ENCODE peak calls at places on chromosomes 12 and 14, in seven cellular contexts. One of them, this sample, is unnamed.
A peak's percentile ranks its signal among the peaks of the same experiment; 100 is the strongest.

GRCh38 chr12:12837025-12837872 is 24.1 kb downstream of the DDX47 start:
- DNase-seq in trophoblast cell: peak; percentile 80
- DNase-seq in H9: peak; percentile 52
- DNase-seq in neuronal stem cell: peak; percentile 43
- DNase-seq in mesendoderm: peak; percentile 76
- DNase-seq in mesenchymal stem cell: peak; percentile 83
- DNase-seq in H1: no peak
- DNase-seq in this sample: peak; percentile 84

GRCh38 chr14:60656755-60657608 is 7.7 kb upstream of the SIX1 start:
- DNase-seq in trophoblast cell: peak; percentile 55
- DNase-seq in H9: peak; percentile 78
- DNase-seq in neuronal stem cell: peak; percentile 68
- DNase-seq in mesendoderm: peak; percentile 82
- DNase-seq in mesenchymal stem cell: peak; percentile 76
- DNase-seq in H1: no peak
- DNase-seq in this sample: peak; percentile 73

GRCh38 chr12:14403711-14404164 is 38.3 kb downstream of the ATF7IP start:
- DNase-seq in trophoblast cell: no peak
- DNase-seq in H9: no peak
- DNase-seq in neuronal stem cell: no peak
- DNase-seq in mesendoderm: no peak
- DNase-seq in mesenchymal stem cell: peak; percentile 81
- DNase-seq in H1: no peak
- DNase-seq in this sample: peak; percentile 82

GRCh38 chr12:2895511-2895910 is 4.8 kb downstream of the TULP3 start:
- DNase-seq in trophoblast cell: peak; percentile 56
- DNase-seq in H9: no peak
- DNase-seq in neuronal stem cell: no peak
- DNase-seq in mesendoderm: no peak
- DNase-seq in mesenchymal stem cell: peak; percentile 51
- DNase-seq in H1: no peak
- DNase-seq in this sample: no peak

GRCh38 chr12:122125452-122126341 is 47.1 kb downstream of the MLXIP start:
- DNase-seq in trophoblast cell: no peak
- DNase-seq in H9: no peak
- DNase-seq in neuronal stem cell: no peak
- DNase-seq in mesendoderm: no peak
- DNase-seq in mesenchymal stem cell: no peak
- DNase-seq in H1: no peak
- DNase-seq in this sample: no peak

GRCh38 chr14:102007916-102008418 is 43.6 kb downstream of the DYNC1H1 start:
- DNase-seq in trophoblast cell: no peak
- DNase-seq in H9: peak; percentile 36
- DNase-seq in neuronal stem cell: no peak
- DNase-seq in mesendoderm: peak; percentile 25
- DNase-seq in mesenchymal stem cell: no peak
- DNase-seq in H1: no peak
- DNase-seq in this sample: no peak

GRCh38 chr12:10395390-10395998 is 5.7 kb upstream of the KLRK1 start:
- DNase-seq in trophoblast cell: peak; percentile 98
- DNase-seq in H9: peak; percentile 66
- DNase-seq in neuronal stem cell: no peak
- DNase-seq in mesendoderm: peak; percentile 78
- DNase-seq in mesenchymal stem cell: peak; percentile 89
- DNase-seq in H1: no peak
- DNase-seq in this sample: peak; percentile 71

GRCh38 chr12:96289067-96289466 is 94.9 kb downstream of the ELK3 start:
- DNase-seq in trophoblast cell: no peak
- DNase-seq in H9: no peak
- DNase-seq in neuronal stem cell: no peak
- DNase-seq in mesendoderm: no peak
- DNase-seq in mesenchymal stem cell: no peak
- DNase-seq in H1: no peak
- DNase-seq in this sample: no peak

GRCh38 chr14:36129181-36129580 is 47.3 kb downstream of the PTCSC3 start:
- DNase-seq in trophoblast cell: no peak
- DNase-seq in H9: peak; percentile 65
- DNase-seq in neuronal stem cell: no peak
- DNase-seq in mesendoderm: peak; percentile 35
- DNase-seq in mesenchymal stem cell: no peak
- DNase-seq in H1: peak; percentile 36
- DNase-seq in this sample: no peak

GRCh38 chr14:105944632-105945610 is 418.5 kb downstream of the TMEM121 start:
- DNase-seq in trophoblast cell: peak; percentile 84
- DNase-seq in H9: no peak
- DNase-seq in neuronal stem cell: no peak
- DNase-seq in mesendoderm: no peak
- DNase-seq in mesenchymal stem cell: no peak
- DNase-seq in H1: no peak
- DNase-seq in this sample: no peak

GRCh38 chr12:127125607-127126259 is 1141.2 kb upstream of the TMEM132C start:
- DNase-seq in trophoblast cell: peak; percentile 94
- DNase-seq in H9: no peak
- DNase-seq in neuronal stem cell: no peak
- DNase-seq in mesendoderm: peak; percentile 46
- DNase-seq in mesenchymal stem cell: peak; percentile 53
- DNase-seq in H1: no peak
- DNase-seq in this sample: peak; percentile 70

GRCh38 chr14:74015965-74016364 is 3.1 kb downstream of the ENTPD5 start:
- DNase-seq in trophoblast cell: no peak
- DNase-seq in H9: no peak
- DNase-seq in neuronal stem cell: no peak
- DNase-seq in mesendoderm: no peak
- DNase-seq in mesenchymal stem cell: peak; percentile 45
- DNase-seq in H1: no peak
- DNase-seq in this sample: no peak

GRCh38 chr12:103012884-103013283 is 55.4 kb downstream of the ASCL1 start:
- DNase-seq in trophoblast cell: no peak
- DNase-seq in H9: peak; percentile 68
- DNase-seq in neuronal stem cell: peak; percentile 74
- DNase-seq in mesendoderm: peak; percentile 35
- DNase-seq in mesenchymal stem cell: no peak
- DNase-seq in H1: peak; percentile 23
- DNase-seq in this sample: no peak

DNA sequence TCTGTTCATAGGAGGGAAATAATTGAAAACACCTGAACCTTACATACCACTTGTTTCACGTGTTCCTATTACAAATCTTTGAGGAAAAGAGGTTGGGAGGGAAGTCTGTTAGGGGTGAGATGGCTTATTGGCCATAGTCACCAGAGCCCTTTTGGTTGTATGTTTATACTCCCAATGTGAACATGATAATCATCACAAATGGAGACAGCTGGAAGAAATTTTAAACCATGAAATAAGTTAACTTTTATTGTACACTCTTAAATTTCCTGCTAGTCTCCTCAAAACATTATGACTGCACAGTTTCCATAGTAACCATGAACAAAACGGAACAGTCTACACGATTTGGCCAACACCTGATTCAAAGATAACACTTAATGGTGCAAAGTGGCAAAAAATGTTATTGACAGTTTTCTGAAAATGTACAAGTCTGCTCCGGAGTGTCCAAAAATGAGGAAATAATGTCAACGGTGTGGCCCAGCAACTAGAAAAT is 56.9 kb downstream of the LMNTD1 start:
- DNase-seq in trophoblast cell: peak; percentile 94
- DNase-seq in H9: no peak
- DNase-seq in neuronal stem cell: no peak
- DNase-seq in mesendoderm: no peak
- DNase-seq in mesenchymal stem cell: peak; percentile 12
- DNase-seq in H1: no peak
- DNase-seq in this sample: peak; percentile 38
- H3K4ac ChIP-seq in trophoblast cell: no peak overlapping the region
- H3K4ac ChIP-seq in H9: no peak overlapping the region
- H3K4ac ChIP-seq in neuronal stem cell: no peak overlapping the region
- H3K4ac ChIP-seq in mesendoderm: no peak overlapping the region
- H3K4ac ChIP-seq in mesenchymal stem cell: no peak overlapping the region
- H3K4ac ChIP-seq in H1: no peak overlapping the region
- H3K4ac ChIP-seq in this sample: no peak overlapping the region

GRCh38 chr12:111271674-111272418 is 97.0 kb downstream of the PHETA1 start:
- DNase-seq in trophoblast cell: no peak
- DNase-seq in H9: no peak
- DNase-seq in neuronal stem cell: no peak
- DNase-seq in mesendoderm: no peak
- DNase-seq in mesenchymal stem cell: no peak
- DNase-seq in H1: no peak
- DNase-seq in this sample: no peak
- H3K23ac ChIP-seq in trophoblast cell: no peak overlapping the region
- H3K23ac ChIP-seq in H9: no peak overlapping the region
- H3K23ac ChIP-seq in neuronal stem cell: no peak overlapping the region
- H3K23ac ChIP-seq in mesendoderm: no peak overlapping the region
- H3K23ac ChIP-seq in mesenchymal stem cell: no peak overlapping the region
- H3K23ac ChIP-seq in H1: no peak overlapping the region
- H3K23ac ChIP-seq in this sample: no peak overlapping the region

GRCh38 chr12:108779998-108780688 is 48.8 kb upstream of the CORO1C start:
- DNase-seq in trophoblast cell: no peak
- DNase-seq in H9: no peak
- DNase-seq in neuronal stem cell: no peak
- DNase-seq in mesendoderm: no peak
- DNase-seq in mesenchymal stem cell: no peak
- DNase-seq in H1: no peak
- DNase-seq in this sample: no peak
- H3K18ac ChIP-seq in trophoblast cell: no peak overlapping the region
- H3K18ac ChIP-seq in H9: no peak overlapping the region
- H3K18ac ChIP-seq in neuronal stem cell: no peak overlapping the region
- H3K18ac ChIP-seq in mesendoderm: no peak overlapping the region
- H3K18ac ChIP-seq in mesenchymal stem cell: no peak overlapping the region
- H3K18ac ChIP-seq in H1: no peak overlapping the region
- H3K18ac ChIP-seq in this sample: no peak overlapping the region

DNA sequence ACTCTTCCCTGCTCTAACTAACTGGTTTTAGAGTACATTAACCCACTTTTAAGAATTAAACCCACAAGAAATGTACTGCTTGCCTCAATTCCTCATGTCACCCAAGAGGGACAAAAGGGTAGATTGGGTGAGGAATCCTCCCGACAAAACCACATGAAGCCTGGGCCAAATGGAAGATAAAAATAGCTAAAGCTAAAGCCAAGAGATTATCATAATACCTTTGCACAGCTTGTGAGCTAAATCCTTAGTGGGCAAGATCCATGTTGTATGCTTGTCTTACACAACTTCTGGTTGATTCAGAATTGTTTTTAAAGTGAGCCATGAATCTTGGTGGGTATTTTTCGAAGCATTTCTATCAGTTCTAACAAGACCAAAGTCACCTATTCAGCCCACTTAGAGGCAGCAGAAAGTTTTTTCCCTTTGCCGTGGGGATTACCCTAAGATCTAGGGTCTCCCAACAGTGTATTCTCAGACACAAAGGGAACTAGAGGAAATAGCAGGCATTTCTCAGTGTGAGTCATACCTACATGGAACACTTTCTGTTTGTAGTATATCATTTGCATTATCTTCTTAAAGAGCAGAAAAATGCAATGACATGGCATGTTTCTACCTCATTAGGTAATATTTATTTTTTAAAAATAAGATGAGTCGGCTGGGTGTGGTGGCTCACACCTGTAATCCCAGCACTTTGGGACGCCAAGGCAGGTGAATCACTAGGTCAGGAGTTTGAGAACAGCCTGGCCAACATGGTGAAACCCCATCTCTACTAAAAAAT is 616.6 kb downstream of the KCNH5 start:
- DNase-seq in trophoblast cell: peak; percentile 70
- DNase-seq in H9: no peak
- DNase-seq in neuronal stem cell: no peak
- DNase-seq in mesendoderm: peak; percentile 22
- DNase-seq in mesenchymal stem cell: peak; percentile 76
- DNase-seq in H1: no peak
- DNase-seq in this sample: peak; percentile 65
- H3K4ac ChIP-seq in trophoblast cell: no peak overlapping the region
- H3K4ac ChIP-seq in H9: no peak overlapping the region
- H3K4ac ChIP-seq in neuronal stem cell: no peak overlapping the region
- H3K4ac ChIP-seq in mesendoderm: no peak overlapping the region
- H3K4ac ChIP-seq in mesenchymal stem cell: no peak overlapping the region
- H3K4ac ChIP-seq in H1: no peak overlapping the region
- H3K4ac ChIP-seq in this sample: peak overlapping the region; percentile 80

DNA sequence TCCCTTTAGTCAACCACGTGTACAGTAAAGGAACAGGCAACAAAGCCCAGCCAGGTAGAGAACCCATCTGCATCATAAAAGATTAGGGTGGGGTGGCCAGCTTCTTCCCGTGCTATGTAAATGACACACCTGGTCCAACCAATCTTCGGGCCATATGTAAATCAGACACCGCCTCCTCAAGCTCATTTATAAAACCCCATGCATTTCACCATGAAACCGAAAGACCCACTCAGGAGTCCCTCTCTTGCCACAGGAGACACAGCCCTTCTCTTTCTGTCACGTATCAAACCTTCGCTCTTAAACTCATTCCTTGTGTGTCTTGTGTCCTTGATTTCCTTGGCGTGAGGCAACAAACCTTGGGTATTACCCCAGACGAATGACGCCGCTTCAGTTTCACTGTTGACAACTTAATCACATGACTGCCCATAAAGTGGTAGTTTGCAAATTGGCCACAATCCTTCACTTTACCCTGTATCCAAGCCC is 59.8 kb upstream of the TBPL2 start:
- DNase-seq in trophoblast cell: no peak
- DNase-seq in H9: peak; percentile 46
- DNase-seq in neuronal stem cell: no peak
- DNase-seq in mesendoderm: no peak
- DNase-seq in mesenchymal stem cell: no peak
- DNase-seq in H1: no peak
- DNase-seq in this sample: no peak
- H3K23ac ChIP-seq in trophoblast cell: no peak overlapping the region
- H3K23ac ChIP-seq in H9: no peak overlapping the region
- H3K23ac ChIP-seq in neuronal stem cell: no peak overlapping the region
- H3K23ac ChIP-seq in mesendoderm: no peak overlapping the region
- H3K23ac ChIP-seq in mesenchymal stem cell: no peak overlapping the region
- H3K23ac ChIP-seq in H1: no peak overlapping the region
- H3K23ac ChIP-seq in this sample: no peak overlapping the region

DNA sequence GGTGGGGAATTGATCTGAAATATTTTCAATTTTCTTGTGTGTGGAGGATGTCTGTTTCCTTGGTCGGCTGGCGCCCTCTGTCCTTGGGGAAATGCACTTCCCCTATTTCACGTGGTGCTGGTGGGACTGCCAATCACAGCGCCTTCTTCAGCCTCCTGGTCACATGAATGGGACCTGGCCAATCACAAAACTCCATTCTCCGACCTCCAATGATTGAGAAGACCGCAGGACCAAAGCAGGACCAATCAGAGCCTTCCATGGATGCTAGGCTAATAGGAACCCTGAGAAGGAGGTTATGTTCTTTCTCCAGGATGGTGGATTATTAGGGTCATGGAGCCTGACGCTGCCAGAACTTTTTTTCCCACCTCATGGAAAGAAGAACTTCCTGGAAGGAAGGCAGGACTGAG is 188.7 kb downstream of the TTC8 start:
- DNase-seq in trophoblast cell: no peak
- DNase-seq in H9: peak; percentile 73
- DNase-seq in neuronal stem cell: no peak
- DNase-seq in mesendoderm: peak; percentile 88
- DNase-seq in mesenchymal stem cell: peak; percentile 32
- DNase-seq in H1: no peak
- DNase-seq in this sample: peak; percentile 11
- H3K18ac ChIP-seq in trophoblast cell: no peak overlapping the region
- H3K18ac ChIP-seq in H9: no peak overlapping the region
- H3K18ac ChIP-seq in neuronal stem cell: no peak overlapping the region
- H3K18ac ChIP-seq in mesendoderm: no peak overlapping the region
- H3K18ac ChIP-seq in mesenchymal stem cell: no peak overlapping the region
- H3K18ac ChIP-seq in H1: no peak overlapping the region
- H3K18ac ChIP-seq in this sample: no peak overlapping the region